ENCODE peak calls at places on chromosomes 6 and 20, in ten cellular contexts. One of them, this sample, is unnamed.

GRCh38 chr6:100134703-100135102 is 140.7 kb upstream of the MCHR2 start:
- DNase-seq in suprapubic skin: no peak
- DNase-seq in Peyer's patch: no peak
- DNase-seq in neural crest cell: no peak
- DNase-seq in CD14-positive monocyte: no peak
- DNase-seq in SJSA1: no peak
- DNase-seq in astrocyte of the cerebellum: no peak
- DNase-seq in NCI-H774: no peak
- DNase-seq in T1000: no peak
- DNase-seq in T-helper 1 cell: no peak
- DNase-seq in this sample: no peak

GRCh38 chr6:390914-391558 is 516 bp upstream of the IRF4 start:
- DNase-seq in T1000: no peak
- DNase-seq in NCI-H774: no peak
- DNase-seq in T-helper 1 cell: no peak
- DNase-seq in Peyer's patch: peak
- DNase-seq in SJSA1: peak
- DNase-seq in astrocyte of the cerebellum: no peak
- DNase-seq in neural crest cell: no peak
- DNase-seq in suprapubic skin: no peak
- DNase-seq in CD14-positive monocyte: peak
- DNase-seq in this sample: no peak

GRCh38 chr6:26544473-26544872 is 6.3 kb downstream of the HMGN4 start:
- DNase-seq in astrocyte of the cerebellum: no peak
- DNase-seq in NCI-H774: peak
- DNase-seq in Peyer's patch: no peak
- DNase-seq in neural crest cell: no peak
- DNase-seq in T-helper 1 cell: no peak
- DNase-seq in CD14-positive monocyte: no peak
- DNase-seq in SJSA1: no peak
- DNase-seq in suprapubic skin: no peak
- DNase-seq in T1000: no peak
- DNase-seq in this sample: no peak

GRCh38 chr6:157645201-157645795 is 177.7 kb upstream of the SNX9 start:
- DNase-seq in SJSA1: no peak
- DNase-seq in astrocyte of the cerebellum: no peak
- DNase-seq in Peyer's patch: no peak
- DNase-seq in T-helper 1 cell: no peak
- DNase-seq in T1000: no peak
- DNase-seq in neural crest cell: no peak
- DNase-seq in CD14-positive monocyte: no peak
- DNase-seq in NCI-H774: no peak
- DNase-seq in suprapubic skin: no peak
- DNase-seq in this sample: no peak

GRCh38 chr20:31606928-31607639 is 2.0 kb downstream of the ID1 start:
- DNase-seq in neural crest cell: no peak
- DNase-seq in T1000: no peak
- DNase-seq in Peyer's patch: no peak
- DNase-seq in CD14-positive monocyte: no peak
- DNase-seq in suprapubic skin: no peak
- DNase-seq in T-helper 1 cell: no peak
- DNase-seq in NCI-H774: peak
- DNase-seq in astrocyte of the cerebellum: peak
- DNase-seq in SJSA1: peak
- DNase-seq in this sample: no peak

GRCh38 chr6:23173231-23173630 is 603.9 kb downstream of the HDGFL1 start:
- DNase-seq in suprapubic skin: no peak
- DNase-seq in CD14-positive monocyte: no peak
- DNase-seq in astrocyte of the cerebellum: no peak
- DNase-seq in Peyer's patch: no peak
- DNase-seq in T-helper 1 cell: no peak
- DNase-seq in NCI-H774: no peak
- DNase-seq in SJSA1: no peak
- DNase-seq in neural crest cell: no peak
- DNase-seq in T1000: no peak
- DNase-seq in this sample: no peak

GRCh38 chr6:110435052-110435602 is 19.8 kb upstream of the DDO start:
- DNase-seq in SJSA1: no peak
- DNase-seq in T1000: no peak
- DNase-seq in NCI-H774: no peak
- DNase-seq in Peyer's patch: no peak
- DNase-seq in astrocyte of the cerebellum: no peak
- DNase-seq in T-helper 1 cell: no peak
- DNase-seq in CD14-positive monocyte: no peak
- DNase-seq in neural crest cell: no peak
- DNase-seq in suprapubic skin: no peak
- DNase-seq in this sample: no peak

GRCh38 chr6:37628611-37629320 is 68.9 kb downstream of the MDGA1 start:
- DNase-seq in astrocyte of the cerebellum: peak
- DNase-seq in neural crest cell: no peak
- DNase-seq in T-helper 1 cell: no peak
- DNase-seq in CD14-positive monocyte: no peak
- DNase-seq in SJSA1: no peak
- DNase-seq in Peyer's patch: no peak
- DNase-seq in NCI-H774: no peak
- DNase-seq in T1000: peak
- DNase-seq in suprapubic skin: no peak
- DNase-seq in this sample: no peak

GRCh38 chr6:26380256-26380655 is 2.7 kb upstream of the BTN2A2 start:
- DNase-seq in Peyer's patch: no peak
- DNase-seq in suprapubic skin: no peak
- DNase-seq in SJSA1: no peak
- DNase-seq in T-helper 1 cell: no peak
- DNase-seq in T1000: no peak
- DNase-seq in astrocyte of the cerebellum: no peak
- DNase-seq in CD14-positive monocyte: no peak
- DNase-seq in NCI-H774: no peak
- DNase-seq in neural crest cell: no peak
- DNase-seq in this sample: no peak

GRCh38 chr6:82786251-82786650 is 279.4 kb downstream of the UBE3D start:
- DNase-seq in suprapubic skin: no peak
- DNase-seq in T-helper 1 cell: no peak
- DNase-seq in astrocyte of the cerebellum: no peak
- DNase-seq in Peyer's patch: no peak
- DNase-seq in neural crest cell: no peak
- DNase-seq in T1000: no peak
- DNase-seq in CD14-positive monocyte: no peak
- DNase-seq in SJSA1: no peak
- DNase-seq in NCI-H774: peak
- DNase-seq in this sample: no peak

GRCh38 chr6:73854998-73855718 is 159.2 kb downstream of the CD109 start:
- DNase-seq in neural crest cell: peak
- DNase-seq in astrocyte of the cerebellum: peak
- DNase-seq in NCI-H774: peak
- DNase-seq in suprapubic skin: no peak
- DNase-seq in Peyer's patch: no peak
- DNase-seq in T1000: no peak
- DNase-seq in T-helper 1 cell: no peak
- DNase-seq in CD14-positive monocyte: no peak
- DNase-seq in SJSA1: no peak
- DNase-seq in this sample: no peak

GRCh38 chr6:7881765-7882500 is 28.7 kb downstream of the TXNDC5 start:
- DNase-seq in NCI-H774: no peak
- DNase-seq in suprapubic skin: no peak
- DNase-seq in CD14-positive monocyte: no peak
- DNase-seq in Peyer's patch: no peak
- DNase-seq in T1000: no peak
- DNase-seq in astrocyte of the cerebellum: no peak
- DNase-seq in SJSA1: no peak
- DNase-seq in T-helper 1 cell: no peak
- DNase-seq in neural crest cell: no peak
- DNase-seq in this sample: no peak

GRCh38 chr6:155171109-155171746 is 92.6 kb upstream of the CLDN20 start:
- DNase-seq in T1000: peak
- DNase-seq in neural crest cell: no peak
- DNase-seq in suprapubic skin: peak
- DNase-seq in Peyer's patch: no peak
- DNase-seq in T-helper 1 cell: peak
- DNase-seq in SJSA1: peak
- DNase-seq in NCI-H774: no peak
- DNase-seq in CD14-positive monocyte: peak
- DNase-seq in astrocyte of the cerebellum: peak
- DNase-seq in this sample: peak

GRCh38 chr6:108260126-108260808 is 573 bp downstream of the SNX3 start:
- DNase-seq in SJSA1: no peak
- DNase-seq in T1000: no peak
- DNase-seq in T-helper 1 cell: no peak
- DNase-seq in CD14-positive monocyte: peak
- DNase-seq in NCI-H774: no peak
- DNase-seq in neural crest cell: no peak
- DNase-seq in Peyer's patch: peak
- DNase-seq in astrocyte of the cerebellum: no peak
- DNase-seq in suprapubic skin: no peak
- DNase-seq in this sample: no peak

GRCh38 chr6:122014961-122015360 is 384.5 kb upstream of the HSF2 start:
- DNase-seq in Peyer's patch: no peak
- DNase-seq in NCI-H774: no peak
- DNase-seq in neural crest cell: no peak
- DNase-seq in T-helper 1 cell: no peak
- DNase-seq in T1000: no peak
- DNase-seq in suprapubic skin: no peak
- DNase-seq in astrocyte of the cerebellum: peak
- DNase-seq in CD14-positive monocyte: no peak
- DNase-seq in SJSA1: no peak
- DNase-seq in this sample: no peak

GRCh38 chr20:40563296-40563950 is 125.6 kb downstream of the MAFB start:
- DNase-seq in T1000: no peak
- DNase-seq in neural crest cell: no peak
- DNase-seq in Peyer's patch: no peak
- DNase-seq in T-helper 1 cell: no peak
- DNase-seq in NCI-H774: no peak
- DNase-seq in CD14-positive monocyte: no peak
- DNase-seq in astrocyte of the cerebellum: peak
- DNase-seq in SJSA1: no peak
- DNase-seq in suprapubic skin: peak
- DNase-seq in this sample: no peak

GRCh38 chr20:23667666-23668065 is 21.2 kb downstream of the CST4 start:
- DNase-seq in SJSA1: no peak
- DNase-seq in astrocyte of the cerebellum: no peak
- DNase-seq in NCI-H774: no peak
- DNase-seq in T1000: no peak
- DNase-seq in CD14-positive monocyte: no peak
- DNase-seq in T-helper 1 cell: no peak
- DNase-seq in suprapubic skin: no peak
- DNase-seq in neural crest cell: no peak
- DNase-seq in Peyer's patch: no peak
- DNase-seq in this sample: no peak

GRCh38 chr6:42365021-42365420 is 86.7 kb downstream of the TRERF1 start:
- DNase-seq in astrocyte of the cerebellum: no peak
- DNase-seq in SJSA1: no peak
- DNase-seq in Peyer's patch: no peak
- DNase-seq in T-helper 1 cell: no peak
- DNase-seq in NCI-H774: no peak
- DNase-seq in T1000: no peak
- DNase-seq in CD14-positive monocyte: no peak
- DNase-seq in suprapubic skin: peak
- DNase-seq in neural crest cell: no peak
- DNase-seq in this sample: no peak

GRCh38 chr6:130838250-130838649 is 11.0 kb downstream of the SMLR1 start:
- DNase-seq in T1000: no peak
- DNase-seq in SJSA1: no peak
- DNase-seq in T-helper 1 cell: no peak
- DNase-seq in Peyer's patch: no peak
- DNase-seq in NCI-H774: no peak
- DNase-seq in suprapubic skin: no peak
- DNase-seq in neural crest cell: no peak
- DNase-seq in astrocyte of the cerebellum: no peak
- DNase-seq in CD14-positive monocyte: no peak
- DNase-seq in this sample: no peak